ENCODE peak calls at places on chromosomes 13 and 19, in eight cellular contexts. Q is bronchial epithelial cell, M is A673, N is NB4, A is astrocyte, K is transverse colon, C is AG04450, W is WERI-Rb-1. U is an unnamed sample.

GRCh38 chr13:75704194-75704941 is 68.2 kb downstream of the LMO7 start:
- DNase-seq in C (peak; percentile 48), K (no peak), N (no peak), M (no peak), W (no peak), A (peak; percentile 96), Q (peak; percentile 80), U (no peak)

GRCh38 chr13:100387416-100387815 is 201.2 kb downstream of the GGACT start:
- DNase-seq in M (no peak), N (no peak), C (no peak), A (no peak), K (no peak), Q (no peak), W (no peak), U (no peak)

GRCh38 chr13:79405501-79405830 is 589 bp downstream of the RBM26 start:
- DNase-seq in K (no peak), N (no peak), C (no peak), A (no peak), M (peak; percentile 34), Q (no peak), W (no peak), U (peak; percentile 65)

GRCh38 chr19:43699506-43700367 is 16.1 kb upstream of the IRGC start:
- DNase-seq in N (no peak), C (no peak), W (peak; percentile 47), A (peak; percentile 43), K (peak; percentile 48), M (peak; percentile 49), Q (peak; percentile 6), U (no peak)

GRCh38 chr13:50800091-50800739 is 43.3 kb downstream of the DLEU7 start:
- DNase-seq in N (no peak), Q (no peak), K (no peak), C (no peak), M (no peak), W (no peak), A (peak; percentile 7), U (no peak)

GRCh38 chr13:114109646-114110045 is 22.8 kb downstream of the RASA3 start:
- DNase-seq in N (no peak), C (no peak), A (no peak), M (no peak), Q (no peak), K (peak; percentile 32), W (peak; percentile 9), U (no peak)

GRCh38 chr13:75050419-75051066 is 431.4 kb downstream of the TBC1D4 start:
- DNase-seq in K (no peak), A (peak; percentile 84), Q (peak; percentile 17), M (peak; percentile 21), N (no peak), W (no peak), C (no peak), U (no peak)

GRCh38 chr13:25752957-25753540 is 298.8 kb downstream of the SHISA2 start:
- DNase-seq in W (no peak), Q (peak; percentile 71), C (peak; percentile 18), N (peak; percentile 88), A (peak; percentile 94), K (peak; percentile 35), M (no peak), U (no peak)

GRCh38 chr19:54137913-54138776 is 583 bp downstream of the CNOT3 start:
- DNase-seq in A (no peak), Q (no peak), K (peak; percentile 43), N (no peak), C (no peak), W (no peak), M (no peak), U (no peak)

GRCh38 chr13:113560645-113561416 is 23.7 kb upstream of the TFDP1 start:
- DNase-seq in N (no peak), Q (no peak), C (no peak), A (no peak), K (no peak), W (no peak), M (no peak), U (no peak)

GRCh38 chr13:99653526-99653925 is 152.3 kb downstream of the TM9SF2 start:
- DNase-seq in K (no peak), A (no peak), Q (no peak), C (no peak), M (no peak), N (no peak), W (no peak), U (no peak)

GRCh38 chr19:12837225-12837624 is 1.1 kb upstream of the MAST1 start:
- DNase-seq in W (no peak), C (no peak), A (no peak), Q (peak; percentile 72), K (no peak), M (no peak), N (no peak), U (no peak)

GRCh38 chr19:2711175-2711936 is 8.9 kb upstream of the GNG7 start:
- DNase-seq in K (no peak), M (no peak), A (peak; percentile 73), N (peak; percentile 75), Q (peak; percentile 12), C (peak; percentile 72), W (no peak), U (no peak)

GRCh38 chr13:114151031-114151430 is 18.6 kb upstream of the RASA3 start:
- DNase-seq in W (no peak), N (no peak), C (no peak), A (no peak), K (no peak), M (no peak), Q (no peak), U (no peak)

GRCh38 chr13:40189885-40190655 is 476.4 kb downstream of the FOXO1 start:
- DNase-seq in K (no peak), W (no peak), N (no peak), Q (no peak), M (no peak), A (no peak), C (no peak), U (no peak)

GRCh38 chr19:27774827-27775226 is 1438.1 kb downstream of the UQCRFS1 start:
- DNase-seq in C (no peak), M (peak; percentile 48), W (peak; percentile 44), K (no peak), Q (no peak), A (no peak), N (peak; percentile 58), U (no peak)

GRCh38 chr19:27777242-27777641 is 1435.7 kb downstream of the UQCRFS1 start:
- DNase-seq in C (no peak), K (no peak), A (no peak), N (no peak), W (peak; percentile 36), M (no peak), Q (no peak), U (no peak)

GRCh38 chr19:27776524-27776923 is 1436.4 kb downstream of the UQCRFS1 start:
- DNase-seq in M (no peak), N (no peak), C (no peak), W (peak; percentile 82), A (no peak), K (no peak), Q (no peak), U (no peak)

GRCh38 chr19:27775395-27775794 is 1437.6 kb downstream of the UQCRFS1 start:
- DNase-seq in A (no peak), M (peak; percentile 10), K (no peak), W (peak; percentile 59), Q (no peak), C (no peak), N (peak; percentile 8), U (no peak)

DNA sequence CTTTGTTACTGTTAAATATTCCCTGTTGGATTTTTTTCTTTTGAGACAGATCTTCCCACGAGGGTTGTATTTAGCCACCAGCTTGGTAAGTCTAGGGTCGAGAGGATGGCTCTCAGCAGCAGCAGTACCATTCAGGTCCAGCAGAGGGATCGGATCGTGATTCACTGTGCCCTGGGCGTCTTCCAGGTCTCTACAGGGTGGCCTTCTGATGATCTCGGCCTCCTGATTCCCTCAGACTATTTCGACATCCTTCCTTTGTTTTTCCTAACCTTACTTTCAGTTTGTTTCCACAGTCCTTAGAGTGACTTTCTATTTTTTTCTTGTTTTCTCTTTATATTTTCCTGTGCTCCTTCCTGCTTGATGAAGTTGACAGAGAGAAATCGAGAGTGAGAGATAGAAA is 1436.9 kb downstream of the UQCRFS1 start:
- DNase-seq in Q (peak; percentile 3), M (peak; percentile 53), C (no peak), N (peak; percentile 64), K (no peak), W (peak; percentile 46), A (no peak), U (no peak)
- TF ChIP-seq CTCF in Q (peak; percentile 29), M (no peak), C (peak; percentile 39), N (peak; percentile 30), K (peak; percentile 8), W (peak; percentile 56), A (peak; percentile 9), U (no peak)

DNA sequence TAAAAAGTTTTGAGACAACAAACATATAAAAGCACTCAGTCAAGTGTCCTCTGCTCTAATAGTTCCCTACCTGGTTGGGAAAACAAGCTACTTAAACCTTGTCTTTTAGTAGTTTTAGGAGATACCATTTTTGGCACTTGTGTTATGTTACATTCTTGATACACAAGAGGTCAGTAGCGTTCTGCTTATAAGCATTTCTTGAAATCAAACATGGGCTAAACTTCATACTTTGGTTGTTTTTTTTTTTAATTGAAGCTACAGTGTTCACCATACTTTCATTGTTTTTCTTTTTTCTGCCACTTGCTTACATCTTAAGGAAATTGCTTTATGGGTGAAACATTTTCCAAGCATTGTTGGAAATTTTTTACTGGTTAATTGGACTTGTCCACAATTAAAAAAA is 12.9 kb downstream of the NHLRC3 start:
- DNase-seq in N (peak; percentile 58), K (no peak), C (no peak), W (no peak), Q (peak; percentile 41), A (peak; percentile 24), M (peak; percentile 80), U (peak; percentile 17)
- TF ChIP-seq CTCF in N (no peak), K (peak; percentile 18), C (peak; percentile 53), W (peak; percentile 2), Q (peak; percentile 26), A (peak; percentile 48), M (peak; percentile 66), U (peak; percentile 12)

GRCh38 chr13:109163052-109163413 is 533.6 kb downstream of the MYO16 start:
- DNase-seq in N (no peak), M (no peak), A (no peak), K (no peak), Q (no peak), W (no peak), C (no peak), U (no peak)
- TF ChIP-seq CTCF in N (no peak), M (no peak), A (no peak), K (no peak), Q (no peak), W (no peak), C (no peak), U (no peak)

DNA sequence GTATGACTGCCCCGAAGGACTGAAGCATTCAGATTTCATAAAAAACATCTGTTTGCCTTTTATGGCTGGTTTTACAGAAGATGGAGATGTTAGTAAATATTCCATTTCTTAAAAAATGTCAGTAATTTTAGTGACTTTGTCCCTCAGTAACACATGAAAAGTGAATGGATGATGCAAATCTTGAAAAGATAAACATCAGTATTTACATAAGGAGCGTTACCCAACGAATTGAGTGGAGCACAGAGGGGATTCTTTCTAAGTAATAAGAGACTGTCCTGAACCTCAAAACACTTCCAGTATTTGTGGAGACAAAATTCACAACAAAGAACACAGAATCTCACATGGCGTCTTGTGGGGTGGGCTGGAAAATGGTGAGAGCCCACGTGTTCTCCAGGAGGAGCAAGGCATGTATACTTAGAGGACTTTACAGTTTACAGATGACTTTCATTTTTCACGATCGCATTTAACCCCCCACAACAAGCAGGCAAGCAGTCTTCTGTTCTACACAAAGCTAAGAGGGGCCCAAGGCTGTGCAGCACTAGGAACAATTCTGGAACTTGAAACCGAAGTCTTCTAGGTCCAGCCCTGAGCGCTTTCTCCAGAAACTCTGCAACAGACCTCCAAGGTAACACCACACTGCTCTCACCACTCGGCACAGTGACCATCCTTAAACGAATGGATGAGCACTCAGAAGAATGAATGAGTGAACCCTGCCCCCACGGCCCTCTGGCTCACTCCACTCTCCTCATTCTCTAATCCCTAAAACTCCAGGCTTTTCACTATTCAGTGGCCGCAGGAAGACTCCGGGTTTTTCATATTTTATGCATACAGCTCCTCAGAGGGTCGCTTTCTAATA is 709.8 kb downstream of the UQCRFS1 start:
- DNase-seq in M (no peak), W (no peak), K (no peak), C (no peak), Q (no peak), A (no peak), N (no peak), U (no peak)
- TF ChIP-seq CTCF in M (no peak), W (no peak), K (no peak), C (no peak), Q (no peak), A (no peak), N (no peak), U (no peak)

U was measured in GM20000.